ENCODE peak calls at places on chromosomes 16 and 17, in ten cellular contexts. One of them, this sample, is unnamed.

GRCh38 chr17:33225509-33225908 is 67.6 kb downstream of the ASIC2 start:
- DNase-seq in HFF-Myc: no peak
- DNase-seq in thoracic aorta: no peak
- DNase-seq in SW 1271: no peak
- DNase-seq in AG09309: no peak
- DNase-seq in left ventricle myocardium superior: peak
- DNase-seq in lung: no peak
- DNase-seq in ACHN: no peak
- DNase-seq in nucleus accumbens: no peak
- DNase-seq in RCC 7860: no peak
- DNase-seq in this sample: no peak

GRCh38 chr16:57838161-57838560 is 35.9 kb upstream of the KIFC3 start:
- DNase-seq in lung: no peak
- DNase-seq in HFF-Myc: no peak
- DNase-seq in left ventricle myocardium superior: no peak
- DNase-seq in AG09309: no peak
- DNase-seq in nucleus accumbens: peak
- DNase-seq in ACHN: no peak
- DNase-seq in thoracic aorta: no peak
- DNase-seq in SW 1271: no peak
- DNase-seq in RCC 7860: no peak
- DNase-seq in this sample: no peak

GRCh38 chr16:48824271-48824670 is 214.3 kb upstream of the N4BP1 start:
- DNase-seq in thoracic aorta: no peak
- DNase-seq in SW 1271: no peak
- DNase-seq in lung: no peak
- DNase-seq in AG09309: no peak
- DNase-seq in ACHN: no peak
- DNase-seq in RCC 7860: no peak
- DNase-seq in HFF-Myc: no peak
- DNase-seq in left ventricle myocardium superior: peak
- DNase-seq in nucleus accumbens: no peak
- DNase-seq in this sample: no peak

GRCh38 chr16:3577302-3577752 is at the start of gene NLRC3:
- DNase-seq in SW 1271: no peak
- DNase-seq in ACHN: no peak
- DNase-seq in RCC 7860: no peak
- DNase-seq in thoracic aorta: no peak
- DNase-seq in nucleus accumbens: no peak
- DNase-seq in lung: no peak
- DNase-seq in HFF-Myc: no peak
- DNase-seq in left ventricle myocardium superior: no peak
- DNase-seq in AG09309: no peak
- DNase-seq in this sample: no peak

GRCh38 chr16:24138024-24138423 is 118.1 kb upstream of the CACNG3 start:
- DNase-seq in lung: no peak
- DNase-seq in AG09309: no peak
- DNase-seq in RCC 7860: no peak
- DNase-seq in HFF-Myc: no peak
- DNase-seq in nucleus accumbens: no peak
- DNase-seq in ACHN: no peak
- DNase-seq in SW 1271: no peak
- DNase-seq in thoracic aorta: no peak
- DNase-seq in left ventricle myocardium superior: no peak
- DNase-seq in this sample: no peak

GRCh38 chr17:72187544-72187943 is 66.7 kb downstream of the SOX9 start:
- DNase-seq in nucleus accumbens: no peak
- DNase-seq in left ventricle myocardium superior: peak
- DNase-seq in lung: no peak
- DNase-seq in ACHN: no peak
- DNase-seq in AG09309: no peak
- DNase-seq in RCC 7860: no peak
- DNase-seq in HFF-Myc: no peak
- DNase-seq in thoracic aorta: no peak
- DNase-seq in SW 1271: no peak
- DNase-seq in this sample: no peak

GRCh38 chr17:14808425-14808824 is 456.7 kb downstream of the PMP22 start:
- DNase-seq in SW 1271: no peak
- DNase-seq in RCC 7860: no peak
- DNase-seq in HFF-Myc: no peak
- DNase-seq in thoracic aorta: no peak
- DNase-seq in ACHN: no peak
- DNase-seq in left ventricle myocardium superior: no peak
- DNase-seq in AG09309: no peak
- DNase-seq in nucleus accumbens: no peak
- DNase-seq in lung: no peak
- DNase-seq in this sample: no peak

GRCh38 chr17:74759243-74759801 is 10.9 kb downstream of the NHERF1 start:
- DNase-seq in ACHN: no peak
- DNase-seq in AG09309: no peak
- DNase-seq in HFF-Myc: no peak
- DNase-seq in lung: no peak
- DNase-seq in nucleus accumbens: no peak
- DNase-seq in SW 1271: no peak
- DNase-seq in RCC 7860: no peak
- DNase-seq in thoracic aorta: no peak
- DNase-seq in left ventricle myocardium superior: peak
- DNase-seq in this sample: no peak

GRCh38 chr17:77880702-77881450 is 77.6 kb upstream of the TNRC6C start:
- DNase-seq in SW 1271: no peak
- DNase-seq in lung: no peak
- DNase-seq in thoracic aorta: no peak
- DNase-seq in left ventricle myocardium superior: peak
- DNase-seq in nucleus accumbens: no peak
- DNase-seq in RCC 7860: no peak
- DNase-seq in ACHN: no peak
- DNase-seq in AG09309: no peak
- DNase-seq in HFF-Myc: no peak
- DNase-seq in this sample: no peak

GRCh38 chr17:42270175-42270545 is 6.0 kb downstream of the STAT5B start:
- DNase-seq in left ventricle myocardium superior: no peak
- DNase-seq in AG09309: no peak
- DNase-seq in lung: no peak
- DNase-seq in ACHN: no peak
- DNase-seq in HFF-Myc: no peak
- DNase-seq in nucleus accumbens: no peak
- DNase-seq in RCC 7860: no peak
- DNase-seq in thoracic aorta: no peak
- DNase-seq in SW 1271: no peak
- DNase-seq in this sample: no peak

GRCh38 chr17:2453865-2454264 is 53.0 kb upstream of the MNT start:
- DNase-seq in RCC 7860: no peak
- DNase-seq in SW 1271: no peak
- DNase-seq in thoracic aorta: no peak
- DNase-seq in AG09309: no peak
- DNase-seq in left ventricle myocardium superior: no peak
- DNase-seq in nucleus accumbens: no peak
- DNase-seq in lung: no peak
- DNase-seq in HFF-Myc: no peak
- DNase-seq in ACHN: no peak
- DNase-seq in this sample: no peak

GRCh38 chr17:47275245-47275984 is 21.8 kb downstream of the ITGB3 start:
- DNase-seq in nucleus accumbens: no peak
- DNase-seq in left ventricle myocardium superior: peak
- DNase-seq in ACHN: no peak
- DNase-seq in thoracic aorta: peak
- DNase-seq in SW 1271: no peak
- DNase-seq in lung: peak
- DNase-seq in AG09309: peak
- DNase-seq in HFF-Myc: peak
- DNase-seq in RCC 7860: peak
- DNase-seq in this sample: no peak

GRCh38 chr16:28157768-28158535 is 53.8 kb downstream of the XPO6 start:
- DNase-seq in lung: no peak
- DNase-seq in left ventricle myocardium superior: no peak
- DNase-seq in HFF-Myc: no peak
- DNase-seq in RCC 7860: no peak
- DNase-seq in ACHN: no peak
- DNase-seq in SW 1271: no peak
- DNase-seq in AG09309: no peak
- DNase-seq in thoracic aorta: no peak
- DNase-seq in nucleus accumbens: no peak
- DNase-seq in this sample: no peak

GRCh38 chr17:46038414-46038813 is 39.4 kb downstream of the STH start:
- DNase-seq in lung: no peak
- DNase-seq in RCC 7860: no peak
- DNase-seq in thoracic aorta: no peak
- DNase-seq in SW 1271: no peak
- DNase-seq in HFF-Myc: no peak
- DNase-seq in nucleus accumbens: peak
- DNase-seq in AG09309: no peak
- DNase-seq in left ventricle myocardium superior: no peak
- DNase-seq in ACHN: no peak
- DNase-seq in this sample: no peak

GRCh38 chr16:31400191-31400590 is 7.1 kb downstream of the ITGAD start:
- DNase-seq in nucleus accumbens: no peak
- DNase-seq in SW 1271: no peak
- DNase-seq in HFF-Myc: no peak
- DNase-seq in RCC 7860: no peak
- DNase-seq in AG09309: no peak
- DNase-seq in ACHN: no peak
- DNase-seq in lung: no peak
- DNase-seq in thoracic aorta: no peak
- DNase-seq in left ventricle myocardium superior: no peak
- DNase-seq in this sample: no peak

GRCh38 chr17:76631821-76632565 is 11.6 kb downstream of the ST6GALNAC1 start:
- DNase-seq in ACHN: no peak
- DNase-seq in left ventricle myocardium superior: no peak
- DNase-seq in nucleus accumbens: no peak
- DNase-seq in AG09309: no peak
- DNase-seq in thoracic aorta: no peak
- DNase-seq in RCC 7860: no peak
- DNase-seq in lung: no peak
- DNase-seq in HFF-Myc: no peak
- DNase-seq in SW 1271: no peak
- DNase-seq in this sample: no peak

GRCh38 chr16:77564791-77565390 is 130.1 kb upstream of the ADAMTS18 start:
- DNase-seq in left ventricle myocardium superior: no peak
- DNase-seq in nucleus accumbens: no peak
- DNase-seq in HFF-Myc: no peak
- DNase-seq in SW 1271: peak
- DNase-seq in RCC 7860: peak
- DNase-seq in lung: no peak
- DNase-seq in AG09309: no peak
- DNase-seq in thoracic aorta: no peak
- DNase-seq in ACHN: peak
- DNase-seq in this sample: no peak

GRCh38 chr16:10579965-10580918 is at the start of gene EMP2:
- DNase-seq in thoracic aorta: peak
- DNase-seq in HFF-Myc: no peak
- DNase-seq in RCC 7860: peak
- DNase-seq in nucleus accumbens: peak
- DNase-seq in ACHN: peak
- DNase-seq in AG09309: no peak
- DNase-seq in lung: peak
- DNase-seq in SW 1271: peak
- DNase-seq in left ventricle myocardium superior: peak
- DNase-seq in this sample: peak

GRCh38 chr16:86509759-86510464 is 415 bp upstream of the FOXF1 start:
- DNase-seq in ACHN: no peak
- DNase-seq in HFF-Myc: peak
- DNase-seq in RCC 7860: no peak
- DNase-seq in SW 1271: peak
- DNase-seq in left ventricle myocardium superior: peak
- DNase-seq in AG09309: no peak
- DNase-seq in lung: peak
- DNase-seq in nucleus accumbens: no peak
- DNase-seq in thoracic aorta: no peak
- DNase-seq in this sample: peak

GRCh38 chr17:43591750-43592562 is 45.8 kb upstream of the ETV4 start:
- DNase-seq in ACHN: peak
- DNase-seq in AG09309: no peak
- DNase-seq in HFF-Myc: peak
- DNase-seq in thoracic aorta: peak
- DNase-seq in SW 1271: no peak
- DNase-seq in nucleus accumbens: no peak
- DNase-seq in RCC 7860: peak
- DNase-seq in lung: peak
- DNase-seq in left ventricle myocardium superior: peak
- DNase-seq in this sample: no peak

GRCh38 chr16:74275031-74275636 is 21.5 kb upstream of the PSMD7 start:
- DNase-seq in thoracic aorta: no peak
- DNase-seq in HFF-Myc: no peak
- DNase-seq in left ventricle myocardium superior: no peak
- DNase-seq in RCC 7860: peak
- DNase-seq in ACHN: peak
- DNase-seq in AG09309: no peak
- DNase-seq in SW 1271: peak
- DNase-seq in nucleus accumbens: no peak
- DNase-seq in lung: no peak
- DNase-seq in this sample: peak

GRCh38 chr16:11909653-11910551 is 5.9 kb downstream of the GSPT1 start:
- DNase-seq in left ventricle myocardium superior: no peak
- DNase-seq in RCC 7860: no peak
- DNase-seq in AG09309: no peak
- DNase-seq in thoracic aorta: no peak
- DNase-seq in HFF-Myc: no peak
- DNase-seq in SW 1271: no peak
- DNase-seq in ACHN: no peak
- DNase-seq in lung: no peak
- DNase-seq in nucleus accumbens: no peak
- DNase-seq in this sample: no peak

GRCh38 chr17:79006001-79006400 is 3.6 kb downstream of the CANT1 start:
- DNase-seq in ACHN: no peak
- DNase-seq in thoracic aorta: no peak
- DNase-seq in SW 1271: no peak
- DNase-seq in HFF-Myc: no peak
- DNase-seq in nucleus accumbens: no peak
- DNase-seq in RCC 7860: no peak
- DNase-seq in left ventricle myocardium superior: no peak
- DNase-seq in AG09309: no peak
- DNase-seq in lung: no peak
- DNase-seq in this sample: no peak

GRCh38 chr17:74161501-74161850 is 42.0 kb upstream of the RPL38 start:
- DNase-seq in left ventricle myocardium superior: no peak
- DNase-seq in thoracic aorta: no peak
- DNase-seq in ACHN: no peak
- DNase-seq in HFF-Myc: no peak
- DNase-seq in lung: no peak
- DNase-seq in RCC 7860: no peak
- DNase-seq in nucleus accumbens: no peak
- DNase-seq in SW 1271: no peak
- DNase-seq in AG09309: no peak
- DNase-seq in this sample: no peak

This sample was measured in NCI-H1436.